ENCODE peak calls at places on chromosome 3, in five cellular contexts. One of them, this sample, is unnamed.

GRCh38 chr3:153614563-153614962 is 452.5 kb downstream of the RAP2B start:
- DNase-seq in thoracic aorta: no peak
- DNase-seq in occipital lobe: no peak
- DNase-seq in substantia nigra: no peak
- DNase-seq in GM03348: peak
- DNase-seq in this sample: no peak

GRCh38 chr3:50347187-50347813 is 1.8 kb upstream of the ZMYND10 start:
- DNase-seq in thoracic aorta: no peak
- DNase-seq in occipital lobe: peak
- DNase-seq in substantia nigra: no peak
- DNase-seq in GM03348: peak
- DNase-seq in this sample: peak

GRCh38 chr3:158864492-158864891 is 62.6 kb downstream of the MFSD1 start:
- DNase-seq in thoracic aorta: no peak
- DNase-seq in occipital lobe: no peak
- DNase-seq in substantia nigra: no peak
- DNase-seq in GM03348: no peak
- DNase-seq in this sample: no peak

GRCh38 chr3:117885046-117885445 is 1149.6 kb downstream of the IGSF11 start:
- DNase-seq in thoracic aorta: no peak
- DNase-seq in occipital lobe: no peak
- DNase-seq in substantia nigra: no peak
- DNase-seq in GM03348: no peak
- DNase-seq in this sample: no peak

GRCh38 chr3:33687406-33688010 is 30.5 kb downstream of the CLASP2 start:
- DNase-seq in thoracic aorta: no peak
- DNase-seq in occipital lobe: no peak
- DNase-seq in substantia nigra: no peak
- DNase-seq in GM03348: peak
- DNase-seq in this sample: no peak

GRCh38 chr3:154473769-154474168 is 43.8 kb upstream of the GPR149 start:
- DNase-seq in thoracic aorta: no peak
- DNase-seq in occipital lobe: no peak
- DNase-seq in substantia nigra: no peak
- DNase-seq in GM03348: no peak
- DNase-seq in this sample: no peak

GRCh38 chr3:30496496-30496966 is 109.9 kb upstream of the TGFBR2 start:
- DNase-seq in thoracic aorta: no peak
- DNase-seq in occipital lobe: no peak
- DNase-seq in substantia nigra: no peak
- DNase-seq in GM03348: peak
- DNase-seq in this sample: no peak

GRCh38 chr3:198079771-198080520 is 119.9 kb downstream of the LMLN start:
- DNase-seq in thoracic aorta: no peak
- DNase-seq in occipital lobe: peak
- DNase-seq in substantia nigra: no peak
- DNase-seq in GM03348: no peak
- DNase-seq in this sample: no peak

GRCh38 chr3:189664311-189664710 is 33.1 kb downstream of the TP63 start:
- DNase-seq in thoracic aorta: no peak
- DNase-seq in occipital lobe: no peak
- DNase-seq in substantia nigra: no peak
- DNase-seq in GM03348: peak
- DNase-seq in this sample: no peak

GRCh38 chr3:37592328-37592727 is 269.4 kb upstream of the CTDSPL start:
- DNase-seq in thoracic aorta: no peak
- DNase-seq in occipital lobe: no peak
- DNase-seq in substantia nigra: no peak
- DNase-seq in GM03348: no peak
- DNase-seq in this sample: no peak

This sample was measured in amygdala.